ENCODE peak calls at places on chromosomes 5 and 9, in four cellular contexts. One of them, this sample, is unnamed.
A peak's percentile ranks its signal among the peaks of the same experiment; 100 is the strongest.

GRCh38 chr5:41893074-41893851 is 10.9 kb upstream of the RIMOC1 start:
- DNase-seq in stimulated activated CD8-positive, alpha-beta memory T cell treated with anti-CD3 and anti-CD28 coated beads, Interleukin-7, amount 100 ng/mL, for 4 hours: no peak
- DNase-seq in activated naive CD4-positive, alpha-beta T cell treated with anti-CD3 and anti-CD28 coated beads, Interleukin-2, amount 10 ng/mL, durations not matched to agents 7 days and 5 days: no peak
- DNase-seq in activated CD8-positive, alpha-beta memory T cell treated with anti-CD3 and anti-CD28 coated beads for 48 hours: no peak
- DNase-seq in this sample: no peak

GRCh38 chr9:105299190-105299854 is 54.9 kb downstream of the SLC44A1 start:
- DNase-seq in stimulated activated CD8-positive, alpha-beta memory T cell treated with anti-CD3 and anti-CD28 coated beads, Interleukin-7, amount 100 ng/mL, for 4 hours: no peak
- DNase-seq in activated naive CD4-positive, alpha-beta T cell treated with anti-CD3 and anti-CD28 coated beads, Interleukin-2, amount 10 ng/mL, durations not matched to agents 7 days and 5 days: no peak
- DNase-seq in activated CD8-positive, alpha-beta memory T cell treated with anti-CD3 and anti-CD28 coated beads for 48 hours: no peak
- DNase-seq in this sample: no peak

GRCh38 chr5:87298687-87299362 is 31.1 kb downstream of the RASA1 start:
- DNase-seq in stimulated activated CD8-positive, alpha-beta memory T cell treated with anti-CD3 and anti-CD28 coated beads, Interleukin-7, amount 100 ng/mL, for 4 hours: no peak
- DNase-seq in activated naive CD4-positive, alpha-beta T cell treated with anti-CD3 and anti-CD28 coated beads, Interleukin-2, amount 10 ng/mL, durations not matched to agents 7 days and 5 days: no peak
- DNase-seq in activated CD8-positive, alpha-beta memory T cell treated with anti-CD3 and anti-CD28 coated beads for 48 hours: no peak
- DNase-seq in this sample: no peak

GRCh38 chr5:9344751-9345240 is 201.1 kb downstream of the SEMA5A start:
- DNase-seq in stimulated activated CD8-positive, alpha-beta memory T cell treated with anti-CD3 and anti-CD28 coated beads, Interleukin-7, amount 100 ng/mL, for 4 hours: no peak
- DNase-seq in activated naive CD4-positive, alpha-beta T cell treated with anti-CD3 and anti-CD28 coated beads, Interleukin-2, amount 10 ng/mL, durations not matched to agents 7 days and 5 days: no peak
- DNase-seq in activated CD8-positive, alpha-beta memory T cell treated with anti-CD3 and anti-CD28 coated beads for 48 hours: no peak
- DNase-seq in this sample: no peak

GRCh38 chr9:127917603-127918002 is 762 bp upstream of the ST6GALNAC4 start:
- DNase-seq in stimulated activated CD8-positive, alpha-beta memory T cell treated with anti-CD3 and anti-CD28 coated beads, Interleukin-7, amount 100 ng/mL, for 4 hours: no peak
- DNase-seq in activated naive CD4-positive, alpha-beta T cell treated with anti-CD3 and anti-CD28 coated beads, Interleukin-2, amount 10 ng/mL, durations not matched to agents 7 days and 5 days: no peak
- DNase-seq in activated CD8-positive, alpha-beta memory T cell treated with anti-CD3 and anti-CD28 coated beads for 48 hours: no peak
- DNase-seq in this sample: no peak

GRCh38 chr5:74543162-74543995 is 97.1 kb downstream of the ENC1 start:
- DNase-seq in stimulated activated CD8-positive, alpha-beta memory T cell treated with anti-CD3 and anti-CD28 coated beads, Interleukin-7, amount 100 ng/mL, for 4 hours: no peak
- DNase-seq in activated naive CD4-positive, alpha-beta T cell treated with anti-CD3 and anti-CD28 coated beads, Interleukin-2, amount 10 ng/mL, durations not matched to agents 7 days and 5 days: no peak
- DNase-seq in activated CD8-positive, alpha-beta memory T cell treated with anti-CD3 and anti-CD28 coated beads for 48 hours: no peak
- DNase-seq in this sample: no peak

GRCh38 chr5:87400305-87400899 is 12.3 kb downstream of the CCNH start:
- DNase-seq in stimulated activated CD8-positive, alpha-beta memory T cell treated with anti-CD3 and anti-CD28 coated beads, Interleukin-7, amount 100 ng/mL, for 4 hours: no peak
- DNase-seq in activated naive CD4-positive, alpha-beta T cell treated with anti-CD3 and anti-CD28 coated beads, Interleukin-2, amount 10 ng/mL, durations not matched to agents 7 days and 5 days: no peak
- DNase-seq in activated CD8-positive, alpha-beta memory T cell treated with anti-CD3 and anti-CD28 coated beads for 48 hours: no peak
- DNase-seq in this sample: no peak

GRCh38 chr9:127099664-127100063 is 22.8 kb downstream of the ANGPTL2 start:
- DNase-seq in stimulated activated CD8-positive, alpha-beta memory T cell treated with anti-CD3 and anti-CD28 coated beads, Interleukin-7, amount 100 ng/mL, for 4 hours: no peak
- DNase-seq in activated naive CD4-positive, alpha-beta T cell treated with anti-CD3 and anti-CD28 coated beads, Interleukin-2, amount 10 ng/mL, durations not matched to agents 7 days and 5 days: no peak
- DNase-seq in activated CD8-positive, alpha-beta memory T cell treated with anti-CD3 and anti-CD28 coated beads for 48 hours: no peak
- DNase-seq in this sample: no peak

GRCh38 chr9:98403715-98404114 is 148.3 kb upstream of the TBC1D2 start:
- DNase-seq in stimulated activated CD8-positive, alpha-beta memory T cell treated with anti-CD3 and anti-CD28 coated beads, Interleukin-7, amount 100 ng/mL, for 4 hours: no peak
- DNase-seq in activated naive CD4-positive, alpha-beta T cell treated with anti-CD3 and anti-CD28 coated beads, Interleukin-2, amount 10 ng/mL, durations not matched to agents 7 days and 5 days: no peak
- DNase-seq in activated CD8-positive, alpha-beta memory T cell treated with anti-CD3 and anti-CD28 coated beads for 48 hours: no peak
- DNase-seq in this sample: no peak

GRCh38 chr9:8428389-8428788 is 628.8 kb upstream of the DMAC1 start:
- DNase-seq in stimulated activated CD8-positive, alpha-beta memory T cell treated with anti-CD3 and anti-CD28 coated beads, Interleukin-7, amount 100 ng/mL, for 4 hours: no peak
- DNase-seq in activated naive CD4-positive, alpha-beta T cell treated with anti-CD3 and anti-CD28 coated beads, Interleukin-2, amount 10 ng/mL, durations not matched to agents 7 days and 5 days: no peak
- DNase-seq in activated CD8-positive, alpha-beta memory T cell treated with anti-CD3 and anti-CD28 coated beads for 48 hours: no peak
- DNase-seq in this sample: no peak

GRCh38 chr5:134958755-134959154 is 9.0 kb upstream of the CATSPER3 start:
- DNase-seq in stimulated activated CD8-positive, alpha-beta memory T cell treated with anti-CD3 and anti-CD28 coated beads, Interleukin-7, amount 100 ng/mL, for 4 hours: no peak
- DNase-seq in activated naive CD4-positive, alpha-beta T cell treated with anti-CD3 and anti-CD28 coated beads, Interleukin-2, amount 10 ng/mL, durations not matched to agents 7 days and 5 days: no peak
- DNase-seq in activated CD8-positive, alpha-beta memory T cell treated with anti-CD3 and anti-CD28 coated beads for 48 hours: no peak
- DNase-seq in this sample: no peak

GRCh38 chr5:80109549-80110478 is 74.7 kb downstream of the THBS4 start:
- DNase-seq in stimulated activated CD8-positive, alpha-beta memory T cell treated with anti-CD3 and anti-CD28 coated beads, Interleukin-7, amount 100 ng/mL, for 4 hours: no peak
- DNase-seq in activated naive CD4-positive, alpha-beta T cell treated with anti-CD3 and anti-CD28 coated beads, Interleukin-2, amount 10 ng/mL, durations not matched to agents 7 days and 5 days: no peak
- DNase-seq in activated CD8-positive, alpha-beta memory T cell treated with anti-CD3 and anti-CD28 coated beads for 48 hours: no peak
- DNase-seq in this sample: no peak

GRCh38 chr5:81945867-81946266 is 26.0 kb upstream of the ATG10 start:
- DNase-seq in stimulated activated CD8-positive, alpha-beta memory T cell treated with anti-CD3 and anti-CD28 coated beads, Interleukin-7, amount 100 ng/mL, for 4 hours: no peak
- DNase-seq in activated naive CD4-positive, alpha-beta T cell treated with anti-CD3 and anti-CD28 coated beads, Interleukin-2, amount 10 ng/mL, durations not matched to agents 7 days and 5 days: no peak
- DNase-seq in activated CD8-positive, alpha-beta memory T cell treated with anti-CD3 and anti-CD28 coated beads for 48 hours: no peak
- DNase-seq in this sample: no peak

GRCh38 chr5:135073771-135074345 is 39.8 kb upstream of the PITX1 start:
- DNase-seq in stimulated activated CD8-positive, alpha-beta memory T cell treated with anti-CD3 and anti-CD28 coated beads, Interleukin-7, amount 100 ng/mL, for 4 hours: no peak
- DNase-seq in activated naive CD4-positive, alpha-beta T cell treated with anti-CD3 and anti-CD28 coated beads, Interleukin-2, amount 10 ng/mL, durations not matched to agents 7 days and 5 days: no peak
- DNase-seq in activated CD8-positive, alpha-beta memory T cell treated with anti-CD3 and anti-CD28 coated beads for 48 hours: no peak
- DNase-seq in this sample: no peak

GRCh38 chr5:27124590-27124989 is 86.2 kb upstream of the CDH9 start:
- DNase-seq in stimulated activated CD8-positive, alpha-beta memory T cell treated with anti-CD3 and anti-CD28 coated beads, Interleukin-7, amount 100 ng/mL, for 4 hours: no peak
- DNase-seq in activated naive CD4-positive, alpha-beta T cell treated with anti-CD3 and anti-CD28 coated beads, Interleukin-2, amount 10 ng/mL, durations not matched to agents 7 days and 5 days: no peak
- DNase-seq in activated CD8-positive, alpha-beta memory T cell treated with anti-CD3 and anti-CD28 coated beads for 48 hours: no peak
- DNase-seq in this sample: no peak

GRCh38 chr9:12748016-12748415 is 26.8 kb upstream of the LURAP1L start:
- DNase-seq in stimulated activated CD8-positive, alpha-beta memory T cell treated with anti-CD3 and anti-CD28 coated beads, Interleukin-7, amount 100 ng/mL, for 4 hours: no peak
- DNase-seq in activated naive CD4-positive, alpha-beta T cell treated with anti-CD3 and anti-CD28 coated beads, Interleukin-2, amount 10 ng/mL, durations not matched to agents 7 days and 5 days: no peak
- DNase-seq in activated CD8-positive, alpha-beta memory T cell treated with anti-CD3 and anti-CD28 coated beads for 48 hours: no peak
- DNase-seq in this sample: no peak

GRCh38 chr9:89732295-89732951 is 127.6 kb downstream of the GADD45G start:
- DNase-seq in stimulated activated CD8-positive, alpha-beta memory T cell treated with anti-CD3 and anti-CD28 coated beads, Interleukin-7, amount 100 ng/mL, for 4 hours: no peak
- DNase-seq in activated naive CD4-positive, alpha-beta T cell treated with anti-CD3 and anti-CD28 coated beads, Interleukin-2, amount 10 ng/mL, durations not matched to agents 7 days and 5 days: no peak
- DNase-seq in activated CD8-positive, alpha-beta memory T cell treated with anti-CD3 and anti-CD28 coated beads for 48 hours: no peak
- DNase-seq in this sample: no peak

GRCh38 chr5:150515446-150515845 is 7.5 kb downstream of the NDST1 start:
- DNase-seq in stimulated activated CD8-positive, alpha-beta memory T cell treated with anti-CD3 and anti-CD28 coated beads, Interleukin-7, amount 100 ng/mL, for 4 hours: no peak
- DNase-seq in activated naive CD4-positive, alpha-beta T cell treated with anti-CD3 and anti-CD28 coated beads, Interleukin-2, amount 10 ng/mL, durations not matched to agents 7 days and 5 days: no peak
- DNase-seq in activated CD8-positive, alpha-beta memory T cell treated with anti-CD3 and anti-CD28 coated beads for 48 hours: no peak
- DNase-seq in this sample: no peak

GRCh38 chr9:27005491-27005890 is at the start of gene LRRC19:
- DNase-seq in stimulated activated CD8-positive, alpha-beta memory T cell treated with anti-CD3 and anti-CD28 coated beads, Interleukin-7, amount 100 ng/mL, for 4 hours: no peak
- DNase-seq in activated naive CD4-positive, alpha-beta T cell treated with anti-CD3 and anti-CD28 coated beads, Interleukin-2, amount 10 ng/mL, durations not matched to agents 7 days and 5 days: no peak
- DNase-seq in activated CD8-positive, alpha-beta memory T cell treated with anti-CD3 and anti-CD28 coated beads for 48 hours: no peak
- DNase-seq in this sample: no peak

GRCh38 chr5:174935854-174936474 is 211.6 kb downstream of the MSX2 start:
- DNase-seq in stimulated activated CD8-positive, alpha-beta memory T cell treated with anti-CD3 and anti-CD28 coated beads, Interleukin-7, amount 100 ng/mL, for 4 hours: no peak
- DNase-seq in activated naive CD4-positive, alpha-beta T cell treated with anti-CD3 and anti-CD28 coated beads, Interleukin-2, amount 10 ng/mL, durations not matched to agents 7 days and 5 days: peak; percentile 54
- DNase-seq in activated CD8-positive, alpha-beta memory T cell treated with anti-CD3 and anti-CD28 coated beads for 48 hours: peak; percentile 7
- DNase-seq in this sample: peak; percentile 17

GRCh38 chr5:147223951-147224791 is 10.7 kb upstream of the STK32A start:
- DNase-seq in stimulated activated CD8-positive, alpha-beta memory T cell treated with anti-CD3 and anti-CD28 coated beads, Interleukin-7, amount 100 ng/mL, for 4 hours: no peak
- DNase-seq in activated naive CD4-positive, alpha-beta T cell treated with anti-CD3 and anti-CD28 coated beads, Interleukin-2, amount 10 ng/mL, durations not matched to agents 7 days and 5 days: no peak
- DNase-seq in activated CD8-positive, alpha-beta memory T cell treated with anti-CD3 and anti-CD28 coated beads for 48 hours: no peak
- DNase-seq in this sample: no peak

This sample was measured in central memory CD8-positive, alpha-beta T cell.